ENCODE peak calls at places on chromosomes 6 and 20, in six cellular contexts. S is CD8-positive, alpha-beta T cell; D is IMR-90; E is fibroblast of lung; Y is endodermal cell; H is psoas muscle. N is an unnamed sample.

GRCh38 chr6:134724653-134725340 is 225.1 kb downstream of the ALDH8A1 start:
- DNase-seq in S (no peak), D (peak; percentile 96), E (peak; percentile 83), Y (no peak), H (no peak), N (peak; percentile 45)

GRCh38 chr6:114339706-114340105 is 3.1 kb downstream of the HS3ST5 start:
- DNase-seq in S (no peak), D (peak; percentile 41), E (no peak), Y (no peak), H (no peak), N (peak; percentile 11)

GRCh38 chr6:129730477-129731165 is 20.6 kb upstream of the ARHGAP18 start:
- DNase-seq in S (peak; percentile 16), D (no peak), E (peak; percentile 52), Y (peak; percentile 58), H (no peak), N (peak; percentile 53)

GRCh38 chr6:112037783-112038216 is 16.1 kb upstream of the CCN6 start:
- DNase-seq in S (no peak), D (peak; percentile 90), E (peak; percentile 91), Y (no peak), H (peak; percentile 87), N (peak; percentile 96)

GRCh38 chr6:34236423-34237315 is at the start of gene HMGA1:
- DNase-seq in S (peak; percentile 89), D (peak; percentile 86), E (peak; percentile 90), Y (peak; percentile 94), H (peak; percentile 91), N (peak; percentile 86)

GRCh38 chr6:81864124-81864523 is 111.6 kb upstream of the TENT5A start:
- DNase-seq in S (no peak), D (no peak), E (no peak), Y (no peak), H (no peak), N (no peak)

GRCh38 chr6:69935079-69935478 is 68.7 kb downstream of the COL19A1 start:
- DNase-seq in S (no peak), D (no peak), E (no peak), Y (no peak), H (no peak), N (no peak)

GRCh38 chr6:2739335-2739734 is 11.4 kb downstream of the MYLK4 start:
- DNase-seq in S (no peak), D (peak; percentile 90), E (peak; percentile 78), Y (no peak), H (no peak), N (peak; percentile 58)

GRCh38 chr6:153172815-153173214 is 41.7 kb upstream of the RGS17 start:
- DNase-seq in S (no peak), D (no peak), E (no peak), Y (no peak), H (no peak), N (no peak)

GRCh38 chr6:5851261-5851757 is 155.4 kb downstream of the NRN1 start:
- DNase-seq in S (peak; percentile 67), D (no peak), E (peak; percentile 18), Y (peak; percentile 93), H (peak; percentile 41), N (peak; percentile 21)

GRCh38 chr6:43306086-43306485 is 2.5 kb downstream of the CRIP3 start:
- DNase-seq in S (no peak), D (no peak), E (no peak), Y (no peak), H (no peak), N (no peak)

GRCh38 chr6:92810913-92811312 is 608.4 kb downstream of the EPHA7 start:
- DNase-seq in S (no peak), D (peak; percentile 27), E (peak; percentile 62), Y (peak; percentile 87), H (no peak), N (peak; percentile 37)

GRCh38 chr6:167652701-167653095 is 174.0 kb upstream of the AFDN start:
- DNase-seq in S (no peak), D (no peak), E (no peak), Y (peak; percentile 85), H (no peak), N (no peak)

GRCh38 chr6:132671295-132671694 is 12.3 kb upstream of the TAAR1 start:
- DNase-seq in S (no peak), D (no peak), E (no peak), Y (no peak), H (no peak), N (no peak)

GRCh38 chr6:118509009-118509617 is 39.0 kb upstream of the PLN start:
- DNase-seq in S (no peak), D (peak; percentile 55), E (peak; percentile 65), Y (peak; percentile 49), H (no peak), N (peak; percentile 62)

GRCh38 chr6:108074057-108074358 is 533 bp downstream of the OSTM1 start:
- DNase-seq in S (no peak), D (peak; percentile 31), E (no peak), Y (no peak), H (no peak), N (no peak)

GRCh38 chr20:51760905-51761544 is 7.2 kb downstream of the ATP9A start:
- DNase-seq in S (no peak), D (peak; percentile 96), E (peak; percentile 77), Y (peak; percentile 58), H (no peak), N (peak; percentile 39)

GRCh38 chr6:43809417-43810305 is 39.6 kb downstream of the VEGFA start:
- DNase-seq in S (no peak), D (peak; percentile 97), E (peak; percentile 67), Y (no peak), H (no peak), N (peak; percentile 74)

GRCh38 chr6:92690997-92691599 is 728.3 kb downstream of the EPHA7 start:
- DNase-seq in S (no peak), D (peak; percentile 82), E (peak; percentile 77), Y (no peak), H (no peak), N (peak; percentile 12)

GRCh38 chr20:41149679-41150131 is 12.4 kb downstream of the PLCG1 start:
- DNase-seq in S (no peak), D (peak; percentile 71), E (peak; percentile 35), Y (no peak), H (peak; percentile 13), N (peak; percentile 57)

GRCh38 chr20:2130062-2130591 is 28.5 kb downstream of the STK35 start:
- DNase-seq in S (no peak), D (no peak), E (no peak), Y (no peak), H (no peak), N (peak; percentile 25)

GRCh38 chr20:51206032-51206662 is 183.2 kb upstream of the KCNG1 start:
- DNase-seq in S (no peak), D (no peak), E (no peak), Y (peak; percentile 45), H (no peak), N (peak; percentile 14)

GRCh38 chr20:50425076-50425475 is 85.1 kb upstream of the PTPN1 start:
- DNase-seq in S (no peak), D (no peak), E (no peak), Y (peak; percentile 62), H (peak; percentile 54), N (no peak)

GRCh38 chr20:44231713-44232468 is 15.2 kb upstream of the GDAP1L1 start:
- DNase-seq in S (no peak), D (no peak), E (no peak), Y (peak; percentile 92), H (no peak), N (no peak)

GRCh38 chr6:40912158-40912946 is 126.7 kb downstream of the UNC5CL start:
- DNase-seq in S (no peak), D (no peak), E (peak; percentile 23), Y (peak; percentile 84), H (peak; percentile 18), N (peak; percentile 34)

GRCh38 chr20:42095221-42095620 is 477.0 kb upstream of the CHD6 start:
- DNase-seq in S (no peak), D (no peak), E (no peak), Y (no peak), H (no peak), N (no peak)

GRCh38 chr6:78577585-78577984 is 289.8 kb upstream of the IRAK1BP1 start:
- DNase-seq in S (no peak), D (no peak), E (no peak), Y (no peak), H (no peak), N (no peak)

GRCh38 chr20:37972256-37973058 is 60.8 kb downstream of the TTI1 start:
- DNase-seq in S (no peak), D (no peak), E (no peak), Y (peak; percentile 43), H (no peak), N (no peak)

GRCh38 chr20:25059487-25059820 is 1.5 kb upstream of the ACSS1 start:
- DNase-seq in S (no peak), D (no peak), E (no peak), Y (no peak), H (no peak), N (no peak)

DNA sequence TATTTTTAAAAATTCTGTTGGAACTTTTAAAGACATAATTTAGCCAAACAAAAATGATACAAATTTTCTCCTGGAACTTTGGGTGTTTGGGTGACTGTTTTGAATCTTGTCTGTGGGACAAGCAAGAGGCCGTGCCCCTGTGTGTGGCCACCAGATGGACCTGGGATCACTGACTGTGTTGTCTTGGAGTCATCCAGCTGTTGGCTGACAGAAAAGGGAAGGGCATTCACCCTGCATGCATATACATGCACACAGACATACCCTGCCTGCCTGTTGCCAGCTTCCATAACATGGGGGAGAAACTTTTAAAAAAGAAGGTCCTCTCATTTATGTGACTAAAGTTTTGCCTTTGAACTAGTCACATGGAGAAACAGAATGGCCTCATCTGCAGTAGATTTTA is 72.7 kb downstream of the BLOC1S5 start:
- DNase-seq in S (no peak), D (no peak), E (no peak), Y (no peak), H (no peak), N (peak; percentile 10)
- H3K4me3 ChIP-seq in S (no peak overlapping the region), D (no peak overlapping the region), E (no peak overlapping the region), Y (no peak overlapping the region), H (no peak overlapping the region), N (no peak overlapping the region)

DNA sequence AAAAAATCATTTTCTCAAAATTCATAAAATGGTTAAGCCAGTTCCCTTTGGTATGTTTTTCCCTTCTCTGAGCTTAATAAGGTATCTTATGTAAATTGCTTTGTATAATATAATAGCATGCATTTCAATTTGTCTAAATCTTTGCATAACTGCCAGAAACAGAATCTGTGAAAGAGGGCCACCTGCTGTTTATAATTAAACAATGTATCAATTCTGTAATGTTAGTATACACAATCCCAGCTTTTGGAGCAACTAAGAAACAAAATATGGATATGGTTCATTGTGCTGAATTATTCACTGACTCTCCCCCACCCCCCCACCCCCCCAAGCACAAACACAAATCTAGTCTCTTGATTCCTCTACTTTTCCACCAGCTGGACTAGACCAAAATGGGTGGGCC is 54.8 kb downstream of the GPX5 start:
- DNase-seq in S (no peak), D (no peak), E (no peak), Y (no peak), H (no peak), N (peak; percentile 15)
- TF ChIP-seq CTCF in S (peak; percentile 21), D (peak; percentile 9), E (no peak), Y (no peak), H (no peak), N (no peak)

GRCh38 chr20:63941282-63942060 is 14.7 kb downstream of the UCKL1 start:
- DNase-seq in S (peak; percentile 82), D (no peak), E (no peak), Y (peak; percentile 97), H (peak; percentile 70), N (no peak)
- H3K4me3 ChIP-seq in S (no peak overlapping the region), D (no peak overlapping the region), E (no peak overlapping the region), Y (no peak overlapping the region), H (no peak overlapping the region), N (no peak overlapping the region)

DNA sequence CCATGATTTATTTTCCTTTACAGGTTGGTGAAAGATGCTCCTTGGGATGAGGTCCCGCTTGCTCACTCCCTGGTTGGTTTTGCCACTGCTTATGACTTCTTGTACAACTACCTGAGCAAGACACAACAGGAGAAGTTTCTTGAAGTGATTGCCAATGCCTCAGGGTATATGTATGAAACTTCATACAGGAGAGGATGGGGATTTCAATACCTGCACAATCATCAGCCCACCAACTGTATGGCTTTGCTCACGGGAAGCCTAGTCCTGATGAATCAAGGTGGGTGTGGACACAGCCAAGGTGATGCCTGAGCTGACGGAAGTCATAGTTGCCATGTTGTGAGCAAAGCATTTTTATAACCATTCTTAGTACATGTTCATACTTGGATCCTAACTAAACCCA is 34.6 kb upstream of the CALHM6 start:
- DNase-seq in S (no peak), D (no peak), E (no peak), Y (no peak), H (no peak), N (no peak)
- TF ChIP-seq CTCF in S (no peak), D (no peak), E (no peak), Y (no peak), H (no peak), N (no peak)